ENCODE peak calls at places on chromosome 1, in nine cellular contexts. L is ELR, S is NCI-H1105 treated with DMSO at 0.1 percent for 48 hours, O is HEK293T, F is lung, R is RCC 7860, J is activated T-helper 1 cell treated with Interleukin-2 at 50 U/mL for 16 hours, E is astrocyte of the spinal cord, U is T follicular helper cell. A is an unnamed sample.

GRCh38 chr1:15207829-15208429 is 39.1 kb upstream of the FHAD1 start:
- DNase-seq in L (no peak), S (no peak), O (no peak), F (no peak), R (no peak), J (no peak), E (no peak), U (no peak), A (no peak)

GRCh38 chr1:46404482-46405203 is 10.5 kb downstream of the FAAH start:
- DNase-seq in L (no peak), S (no peak), O (no peak), F (no peak), R (no peak), J (no peak), E (no peak), U (no peak), A (no peak)

GRCh38 chr1:84267476-84267875 is 34.0 kb upstream of the SAMD13 start:
- DNase-seq in L (no peak), S (no peak), O (no peak), F (no peak), R (no peak), J (no peak), E (no peak), U (no peak), A (no peak)

GRCh38 chr1:230091473-230092231 is 24.6 kb downstream of the GALNT2 start:
- DNase-seq in L (peak; percentile 71), S (no peak), O (no peak), F (no peak), R (peak; percentile 72), J (no peak), E (no peak), U (no peak), A (peak; percentile 18)

GRCh38 chr1:150576794-150577556 is 2.4 kb downstream of the MCL1 start:
- DNase-seq in L (peak; percentile 33), S (no peak), O (no peak), F (no peak), R (no peak), J (no peak), E (peak; percentile 42), U (no peak), A (peak; percentile 12)

GRCh38 chr1:44408181-44409018 is 3.3 kb downstream of the RNF220 start:
- DNase-seq in L (no peak), S (no peak), O (peak; percentile 47), F (no peak), R (no peak), J (no peak), E (no peak), U (no peak), A (no peak)

GRCh38 chr1:22983944-22984343 is 11.3 kb upstream of the LACTBL1 start:
- DNase-seq in L (no peak), S (no peak), O (no peak), F (no peak), R (no peak), J (no peak), E (no peak), U (no peak), A (no peak)

GRCh38 chr1:72557446-72558049 is 275.2 kb upstream of the NEGR1 start:
- DNase-seq in L (peak; percentile 46), S (no peak), O (no peak), F (no peak), R (no peak), J (no peak), E (peak; percentile 17), U (no peak), A (peak; percentile 13)

GRCh38 chr1:157431751-157432150 is 120.6 kb downstream of the FCRL5 start:
- DNase-seq in L (peak; percentile 80), S (no peak), O (no peak), F (no peak), R (peak; percentile 59), J (no peak), E (peak; percentile 69), U (no peak), A (no peak)

GRCh38 chr1:41954533-41954944 is 35.8 kb upstream of the HIVEP3 start:
- DNase-seq in L (peak; percentile 96), S (no peak), O (no peak), F (no peak), R (peak; percentile 95), J (no peak), E (peak; percentile 84), U (no peak), A (peak; percentile 54)

A was measured in kidney glomerular epithelial cell.